ENCODE peak calls at places on chromosomes 1 and 21, in nine cellular contexts. Y is Calu3, F is breast epithelium, J is A549, R is fibroblast of mammary gland, U is progenitor cell of endocrine pancreas, T is suprapubic skin, B is neural progenitor cell, Q is AG10803. Z is an unnamed sample.

GRCh38 chr1:10814954-10815862 is 18.8 kb upstream of the CASZ1 start:
- DNase-seq in Y (no peak), F (no peak), J (no peak), R (no peak), U (no peak), T (no peak), B (no peak), Q (no peak), Z (no peak)

GRCh38 chr21:37799193-37800121 is 116.8 kb downstream of the KCNJ6 start:
- DNase-seq in Y (no peak), F (no peak), J (no peak), R (no peak), U (no peak), T (no peak), B (no peak), Q (no peak), Z (no peak)

GRCh38 chr1:41811051-41811795 is 107.5 kb downstream of the HIVEP3 start:
- DNase-seq in Y (no peak), F (no peak), J (no peak), R (peak), U (no peak), T (no peak), B (no peak), Q (peak), Z (no peak)

GRCh38 chr1:117372863-117373412 is 5.7 kb downstream of the MAN1A2 start:
- DNase-seq in Y (no peak), F (no peak), J (no peak), R (peak), U (no peak), T (no peak), B (no peak), Q (no peak), Z (no peak)

GRCh38 chr1:7616953-7617352 is 154.1 kb upstream of the VAMP3 start:
- DNase-seq in Y (no peak), F (no peak), J (no peak), R (no peak), U (no peak), T (peak), B (no peak), Q (no peak), Z (no peak)

GRCh38 chr1:51518033-51518729 is 885 bp downstream of the EPS15 start:
- DNase-seq in Y (peak), F (peak), J (peak), R (peak), U (peak), T (peak), B (peak), Q (no peak), Z (peak)

GRCh38 chr1:214295934-214296333 is 15.0 kb downstream of the SMYD2 start:
- DNase-seq in Y (no peak), F (no peak), J (no peak), R (no peak), U (no peak), T (no peak), B (no peak), Q (no peak), Z (no peak)

GRCh38 chr1:228272331-228272791 is 64.5 kb downstream of the OBSCN start:
- DNase-seq in Y (no peak), F (no peak), J (no peak), R (no peak), U (no peak), T (no peak), B (no peak), Q (no peak), Z (no peak)

GRCh38 chr1:151613275-151613867 is 1.5 kb downstream of the SNX27 start:
- DNase-seq in Y (no peak), F (no peak), J (no peak), R (no peak), U (no peak), T (no peak), B (peak), Q (no peak), Z (no peak)

GRCh38 chr1:37482796-37483744 is 8.7 kb downstream of the ZC3H12A start:
- DNase-seq in Y (no peak), F (no peak), J (no peak), R (no peak), U (no peak), T (no peak), B (no peak), Q (no peak), Z (no peak)

GRCh38 chr1:97573560-97573959 is 347.3 kb downstream of the DPYD start:
- DNase-seq in Y (no peak), F (no peak), J (no peak), R (peak), U (no peak), T (no peak), B (no peak), Q (peak), Z (no peak)

GRCh38 chr21:42931560-42932235 is 6.3 kb upstream of the ERVH48-1 start:
- DNase-seq in Y (no peak), F (no peak), J (no peak), R (no peak), U (no peak), T (no peak), B (no peak), Q (no peak), Z (no peak)

GRCh38 chr1:68230901-68231626 is 1.3 kb downstream of the WLS start:
- DNase-seq in Y (peak), F (peak), J (no peak), R (no peak), U (peak), T (peak), B (peak), Q (no peak), Z (no peak)

GRCh38 chr1:182629674-182630073 is 25.5 kb upstream of the RGS16 start:
- DNase-seq in Y (no peak), F (no peak), J (no peak), R (no peak), U (no peak), T (no peak), B (peak), Q (no peak), Z (no peak)

GRCh38 chr1:226702318-226702956 is 36.6 kb downstream of the ITPKB start:
- DNase-seq in Y (no peak), F (peak), J (no peak), R (peak), U (no peak), T (no peak), B (no peak), Q (peak), Z (no peak)

DNA sequence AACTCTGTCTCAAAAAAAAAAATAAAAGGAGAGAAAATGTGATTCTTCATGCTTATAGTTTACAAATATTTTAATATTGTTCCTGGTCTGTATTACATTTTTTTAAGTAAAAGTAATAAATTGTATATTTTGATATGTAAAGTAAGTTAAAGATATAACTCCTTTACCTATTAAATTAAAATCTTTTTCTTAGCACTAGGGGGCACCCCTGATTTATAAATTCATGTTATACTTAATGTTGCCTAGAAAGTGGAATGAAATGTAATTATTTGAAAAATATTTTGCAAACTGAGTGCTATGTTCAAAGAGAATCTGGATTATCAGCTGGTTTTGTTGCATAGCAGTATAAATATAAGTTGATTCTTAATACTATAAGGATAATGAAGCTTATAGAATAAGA is 49.2 kb downstream of the RALGPS2 start:
- DNase-seq in Y (no peak), F (no peak), J (peak), R (peak), U (no peak), T (no peak), B (no peak), Q (peak), Z (no peak)
- TF ChIP-seq CTCF in Y (peak), F (no peak), J (peak), R (peak), U (peak), T (peak), B (peak), Q (peak), Z (no peak)

DNA sequence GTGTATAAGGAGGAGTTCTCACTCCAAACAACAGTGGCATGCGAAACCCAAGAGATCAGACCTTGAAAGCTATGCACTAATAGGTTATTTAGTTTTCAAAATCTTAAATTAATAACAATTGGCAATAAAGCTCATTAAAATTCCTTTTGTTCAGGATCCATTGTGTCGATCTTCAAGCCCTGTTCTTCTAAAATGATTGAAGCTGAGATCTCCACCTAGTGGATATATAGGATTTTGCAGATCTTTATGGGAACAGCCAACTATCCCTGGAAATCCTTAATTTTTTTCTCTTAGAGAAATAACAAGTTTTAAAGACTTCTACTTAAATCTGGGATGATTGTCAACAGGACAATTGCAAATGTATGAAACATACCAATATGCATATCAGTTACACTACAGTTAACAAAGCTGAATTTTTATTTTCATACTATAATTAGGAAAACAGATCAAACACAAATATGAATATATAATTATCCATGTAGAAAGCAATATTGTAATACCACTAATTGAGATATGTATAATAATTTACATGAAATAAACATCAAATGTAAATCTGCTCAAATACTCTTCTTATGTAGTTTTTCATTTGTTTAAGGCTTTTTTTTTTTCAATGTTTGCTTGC is 43.3 kb downstream of the LRRC53 start:
- DNase-seq in Y (no peak), F (no peak), J (peak), R (peak), U (no peak), T (no peak), B (peak), Q (peak), Z (no peak)
- TF ChIP-seq CTCF in Y (no peak), F (no peak), J (peak), R (peak), U (peak), T (peak), B (peak), Q (peak), Z (no peak)

GRCh38 chr1:207828485-207829158 is 76.8 kb downstream of the CD46 start:
- DNase-seq in Y (peak), F (peak), J (peak), R (peak), U (no peak), T (no peak), B (peak), Q (peak), Z (no peak)
- TF ChIP-seq CTCF in Y (peak), F (peak), J (peak), R (peak), U (peak), T (peak), B (peak), Q (peak), Z (no peak)

DNA sequence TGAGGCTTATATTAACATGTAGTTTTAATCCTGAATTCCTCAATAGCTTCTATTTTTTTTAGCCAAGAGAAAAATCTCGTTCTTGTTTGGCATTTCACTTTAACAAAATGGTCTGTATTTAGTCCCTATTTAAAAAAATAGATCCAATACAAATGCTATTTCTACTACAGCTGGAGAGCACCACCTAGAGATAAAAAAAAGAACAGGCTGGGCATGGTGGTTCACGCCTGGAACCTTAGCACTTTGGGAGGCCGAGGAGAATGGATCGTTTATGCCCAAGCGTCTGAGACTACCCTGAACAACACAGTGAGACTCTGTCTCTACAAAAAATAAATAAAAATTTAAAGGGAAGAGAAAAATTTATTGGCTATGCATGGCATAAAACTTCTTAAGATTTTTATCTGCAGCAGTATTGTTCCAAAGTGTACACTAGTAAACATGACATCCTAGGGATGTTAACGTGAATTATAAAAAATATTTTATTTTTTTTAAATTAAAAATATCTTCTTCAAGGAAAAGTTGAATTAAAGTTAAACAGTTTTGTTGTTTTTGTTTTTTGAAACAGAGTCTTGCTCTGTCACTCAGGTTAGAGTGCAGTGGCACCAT is 4.4 kb downstream of the ST7L start:
- DNase-seq in Y (peak), F (no peak), J (peak), R (peak), U (no peak), T (no peak), B (peak), Q (peak), Z (no peak)
- TF ChIP-seq CTCF in Y (peak), F (no peak), J (peak), R (peak), U (peak), T (peak), B (peak), Q (peak), Z (no peak)

DNA sequence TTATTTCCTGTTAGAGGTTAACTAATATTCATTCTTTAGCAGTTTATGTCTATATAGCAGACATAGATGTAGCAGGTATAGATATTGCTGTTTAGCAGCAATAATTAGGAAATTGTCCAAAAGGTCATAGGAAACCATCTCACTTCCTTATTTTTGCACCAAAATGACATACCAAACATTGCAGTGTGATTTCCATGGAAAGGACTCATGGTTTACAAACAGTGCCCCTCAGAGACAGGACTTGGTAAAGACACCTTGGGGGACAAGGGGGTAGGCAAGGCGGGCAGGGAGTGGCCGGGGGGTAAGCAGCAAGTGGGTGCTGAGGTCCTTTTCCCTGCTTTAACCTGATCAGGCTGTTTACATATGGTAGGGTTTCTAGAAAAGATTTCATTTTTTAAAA is 30.5 kb downstream of the BATF3 start:
- DNase-seq in Y (no peak), F (no peak), J (peak), R (peak), U (no peak), T (no peak), B (peak), Q (peak), Z (no peak)
- TF ChIP-seq CTCF in Y (no peak), F (no peak), J (peak), R (peak), U (peak), T (no peak), B (peak), Q (peak), Z (no peak)

DNA sequence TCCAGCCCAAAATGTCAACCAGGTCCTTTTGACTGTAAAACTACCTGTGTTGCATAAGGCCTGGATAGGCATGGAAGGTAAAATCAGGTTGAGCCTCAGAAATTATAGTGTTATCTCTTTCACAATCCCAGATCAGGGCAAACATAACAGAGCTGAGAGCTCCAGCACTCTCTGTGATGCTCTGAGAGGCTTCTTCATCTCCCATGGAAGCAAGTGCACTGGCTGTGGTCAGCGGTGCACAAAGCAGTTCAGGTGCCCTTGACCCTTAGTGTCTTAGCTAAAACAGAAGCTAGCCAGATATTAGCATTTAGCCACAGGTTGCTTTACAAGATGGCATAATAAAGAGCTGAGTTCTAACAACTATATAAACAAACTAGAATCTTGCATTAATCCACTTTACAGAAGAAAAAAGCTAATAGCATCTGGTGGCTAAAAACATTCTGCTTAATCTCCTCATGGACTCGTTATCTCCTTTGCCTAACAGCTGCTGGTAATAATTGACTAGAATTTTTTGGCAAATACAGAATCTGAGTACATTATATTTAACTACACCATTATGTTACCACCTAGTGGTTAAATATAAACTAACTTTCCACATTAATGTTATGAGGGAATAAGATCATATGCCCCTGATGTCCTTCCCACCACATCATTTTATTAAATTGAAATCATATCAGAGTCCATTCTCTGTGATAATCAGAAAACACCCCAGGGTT is 25.6 kb upstream of the POGK start:
- DNase-seq in Y (no peak), F (no peak), J (no peak), R (no peak), U (no peak), T (no peak), B (no peak), Q (no peak), Z (no peak)
- TF ChIP-seq CTCF in Y (no peak), F (no peak), J (no peak), R (no peak), U (no peak), T (no peak), B (no peak), Q (no peak), Z (no peak)

GRCh38 chr1:244047739-244048565 is 3.1 kb upstream of the ZBTB18 start:
- DNase-seq in Y (peak), F (peak), J (peak), R (peak), U (peak), T (peak), B (peak), Q (peak), Z (peak)
- TF ChIP-seq CTCF in Y (no peak), F (no peak), J (no peak), R (no peak), U (no peak), T (no peak), B (no peak), Q (peak), Z (no peak)

GRCh38 chr1:21534674-21535378 is 25.6 kb downstream of the ALPL start:
- DNase-seq in Y (peak), F (peak), J (peak), R (peak), U (no peak), T (no peak), B (peak), Q (peak), Z (no peak)
- TF ChIP-seq CTCF in Y (no peak), F (peak), J (peak), R (peak), U (peak), T (peak), B (peak), Q (peak), Z (no peak)

GRCh38 chr1:43454270-43455011 is 710 bp upstream of the HYI start:
- DNase-seq in Y (peak), F (peak), J (no peak), R (peak), U (peak), T (peak), B (peak), Q (peak), Z (no peak)
- TF ChIP-seq CTCF in Y (no peak), F (no peak), J (no peak), R (no peak), U (no peak), T (peak), B (no peak), Q (peak), Z (no peak)

DNA sequence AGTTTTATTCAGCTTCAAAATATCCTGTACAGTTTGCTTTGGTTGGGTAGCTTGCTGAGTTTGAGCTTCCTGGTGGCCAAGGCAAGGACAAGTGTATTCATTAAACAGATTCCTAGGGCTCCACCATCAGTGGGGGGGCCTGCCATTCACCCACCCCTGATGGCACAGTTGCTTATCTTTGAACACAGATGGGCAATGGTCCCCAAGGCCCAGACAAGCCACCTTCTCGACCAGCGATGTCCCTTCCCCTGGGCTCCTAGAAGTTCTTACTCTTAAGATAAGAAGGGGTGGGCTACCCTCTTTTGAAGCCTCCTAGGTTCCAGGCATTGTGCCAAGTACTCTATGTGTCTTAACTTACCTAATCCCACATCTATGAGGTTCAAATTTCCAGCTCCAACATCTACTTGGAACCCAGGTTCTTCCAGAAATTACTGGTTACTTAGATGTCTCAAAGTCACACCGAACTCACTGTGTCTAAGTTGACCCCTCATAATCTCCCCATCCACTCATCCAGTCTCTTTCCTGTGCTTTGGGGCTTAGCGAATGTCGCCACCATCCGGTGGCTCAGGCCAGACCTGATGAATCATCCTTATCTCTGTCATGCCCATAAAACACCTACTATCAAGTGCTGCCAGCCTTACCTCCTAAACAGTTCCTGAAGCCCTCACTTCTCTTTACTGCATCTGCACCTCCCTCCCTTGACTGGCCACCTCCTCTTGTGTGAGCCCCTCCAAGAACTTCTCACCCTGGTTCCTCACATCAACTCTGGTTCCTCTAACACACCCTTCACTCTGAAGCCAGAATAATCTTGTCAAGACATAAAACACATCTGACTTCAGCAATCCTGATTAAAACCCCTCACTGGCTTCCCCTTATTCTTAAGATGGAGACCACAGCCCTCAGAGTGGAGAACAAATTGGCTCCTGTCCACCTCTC is 50.1 kb downstream of the KLHDC7A start:
- DNase-seq in Y (no peak), F (no peak), J (no peak), R (no peak), U (no peak), T (peak), B (peak), Q (no peak), Z (no peak)
- TF ChIP-seq CTCF in Y (no peak), F (no peak), J (no peak), R (no peak), U (no peak), T (no peak), B (peak), Q (no peak), Z (no peak)